ENCODE peak calls at places on chromosomes 12 and 14, in six cellular contexts. One of them, this sample, is unnamed.

GRCh38 chr14:57244103-57244502 is 24.6 kb downstream of the EXOC5 start:
- DNase-seq in endothelial cell: no peak
- DNase-seq in SW480: no peak
- DNase-seq in NCI-H187: no peak
- DNase-seq in AG09319: peak
- DNase-seq in activated CD4-positive, CD25-positive, alpha-beta regulatory T cell: no peak
- DNase-seq in this sample: no peak

GRCh38 chr12:89230376-89231101 is 121.8 kb downstream of the DUSP6 start:
- DNase-seq in endothelial cell: no peak
- DNase-seq in SW480: no peak
- DNase-seq in NCI-H187: no peak
- DNase-seq in AG09319: no peak
- DNase-seq in activated CD4-positive, CD25-positive, alpha-beta regulatory T cell: no peak
- DNase-seq in this sample: no peak

GRCh38 chr14:86838363-86838762 is 1154.6 kb downstream of the GALC start:
- DNase-seq in endothelial cell: no peak
- DNase-seq in SW480: peak
- DNase-seq in NCI-H187: no peak
- DNase-seq in AG09319: no peak
- DNase-seq in activated CD4-positive, CD25-positive, alpha-beta regulatory T cell: no peak
- DNase-seq in this sample: no peak

GRCh38 chr14:56247495-56248087 is 129.4 kb downstream of the PELI2 start:
- DNase-seq in endothelial cell: no peak
- DNase-seq in SW480: peak
- DNase-seq in NCI-H187: no peak
- DNase-seq in AG09319: no peak
- DNase-seq in activated CD4-positive, CD25-positive, alpha-beta regulatory T cell: no peak
- DNase-seq in this sample: no peak

GRCh38 chr14:46951103-46951502 is 299.5 kb upstream of the RPL10L start:
- DNase-seq in endothelial cell: no peak
- DNase-seq in SW480: no peak
- DNase-seq in NCI-H187: no peak
- DNase-seq in AG09319: no peak
- DNase-seq in activated CD4-positive, CD25-positive, alpha-beta regulatory T cell: no peak
- DNase-seq in this sample: no peak

GRCh38 chr12:75936525-75937450 is 94.8 kb downstream of the PHLDA1 start:
- DNase-seq in endothelial cell: no peak
- DNase-seq in SW480: no peak
- DNase-seq in NCI-H187: no peak
- DNase-seq in AG09319: no peak
- DNase-seq in activated CD4-positive, CD25-positive, alpha-beta regulatory T cell: no peak
- DNase-seq in this sample: no peak

GRCh38 chr12:98002887-98003493 is 512.4 kb upstream of the TMPO start:
- DNase-seq in endothelial cell: peak
- DNase-seq in SW480: peak
- DNase-seq in NCI-H187: peak
- DNase-seq in AG09319: no peak
- DNase-seq in activated CD4-positive, CD25-positive, alpha-beta regulatory T cell: no peak
- DNase-seq in this sample: no peak

GRCh38 chr14:66379116-66379515 is 107.1 kb upstream of the CCDC196 start:
- DNase-seq in endothelial cell: no peak
- DNase-seq in SW480: no peak
- DNase-seq in NCI-H187: no peak
- DNase-seq in AG09319: no peak
- DNase-seq in activated CD4-positive, CD25-positive, alpha-beta regulatory T cell: no peak
- DNase-seq in this sample: no peak

GRCh38 chr14:68949236-68949965 is 29.7 kb downstream of the ACTN1 start:
- DNase-seq in endothelial cell: no peak
- DNase-seq in SW480: no peak
- DNase-seq in NCI-H187: no peak
- DNase-seq in AG09319: no peak
- DNase-seq in activated CD4-positive, CD25-positive, alpha-beta regulatory T cell: no peak
- DNase-seq in this sample: no peak

GRCh38 chr12:124159655-124160054 is 135.2 kb upstream of the RFLNA start:
- DNase-seq in endothelial cell: no peak
- DNase-seq in SW480: no peak
- DNase-seq in NCI-H187: no peak
- DNase-seq in AG09319: no peak
- DNase-seq in activated CD4-positive, CD25-positive, alpha-beta regulatory T cell: no peak
- DNase-seq in this sample: no peak

GRCh38 chr14:69574266-69574953 is at the start of gene CCDC177:
- DNase-seq in endothelial cell: peak
- DNase-seq in SW480: peak
- DNase-seq in NCI-H187: peak
- DNase-seq in AG09319: no peak
- DNase-seq in activated CD4-positive, CD25-positive, alpha-beta regulatory T cell: peak
- DNase-seq in this sample: peak

GRCh38 chr12:4958697-4959375 is 49.1 kb downstream of the KCNA1 start:
- DNase-seq in endothelial cell: no peak
- DNase-seq in SW480: no peak
- DNase-seq in NCI-H187: no peak
- DNase-seq in AG09319: no peak
- DNase-seq in activated CD4-positive, CD25-positive, alpha-beta regulatory T cell: no peak
- DNase-seq in this sample: no peak

GRCh38 chr14:80535171-80535570 is 323.9 kb upstream of the DIO2 start:
- DNase-seq in endothelial cell: no peak
- DNase-seq in SW480: no peak
- DNase-seq in NCI-H187: no peak
- DNase-seq in AG09319: no peak
- DNase-seq in activated CD4-positive, CD25-positive, alpha-beta regulatory T cell: no peak
- DNase-seq in this sample: no peak

GRCh38 chr12:50647479-50647878 is 116.4 kb upstream of the ATF1 start:
- DNase-seq in endothelial cell: no peak
- DNase-seq in SW480: peak
- DNase-seq in NCI-H187: no peak
- DNase-seq in AG09319: no peak
- DNase-seq in activated CD4-positive, CD25-positive, alpha-beta regulatory T cell: no peak
- DNase-seq in this sample: no peak

GRCh38 chr12:11657511-11657910 is 8.0 kb downstream of the ETV6 start:
- DNase-seq in endothelial cell: no peak
- DNase-seq in SW480: no peak
- DNase-seq in NCI-H187: no peak
- DNase-seq in AG09319: no peak
- DNase-seq in activated CD4-positive, CD25-positive, alpha-beta regulatory T cell: no peak
- DNase-seq in this sample: no peak

GRCh38 chr12:124681779-124682391 is 114.5 kb upstream of the NCOR2 start:
- DNase-seq in endothelial cell: no peak
- DNase-seq in SW480: peak
- DNase-seq in NCI-H187: no peak
- DNase-seq in AG09319: no peak
- DNase-seq in activated CD4-positive, CD25-positive, alpha-beta regulatory T cell: no peak
- DNase-seq in this sample: no peak

GRCh38 chr14:96626121-96626768 is 124.1 kb downstream of the PAPOLA start:
- DNase-seq in endothelial cell: no peak
- DNase-seq in SW480: no peak
- DNase-seq in NCI-H187: no peak
- DNase-seq in AG09319: no peak
- DNase-seq in activated CD4-positive, CD25-positive, alpha-beta regulatory T cell: no peak
- DNase-seq in this sample: no peak